ENCODE peak calls at places on chromosomes 6 and 20, in seven cellular contexts. D is stomach, K is fibroblast of lung, T is A673, U is left ventricle myocardium inferior, W is Peyer's patch, E is esophagus muscularis mucosa. O is an unnamed sample.

GRCh38 chr6:142459267-142459666 is 157.5 kb downstream of the ADGRG6 start:
- DNase-seq in D (no peak), K (no peak), T (no peak), U (no peak), W (no peak), E (no peak), O (no peak)

GRCh38 chr6:2412731-2413130 is 167.3 kb upstream of the GMDS start:
- DNase-seq in D (no peak), K (peak; percentile 51), T (no peak), U (no peak), W (no peak), E (no peak), O (no peak)

GRCh38 chr20:2171266-2171790 is 69.7 kb downstream of the STK35 start:
- DNase-seq in D (peak; percentile 21), K (no peak), T (no peak), U (no peak), W (no peak), E (no peak), O (no peak)

GRCh38 chr20:62812181-62812906 is 4.5 kb upstream of the COL9A3 start:
- DNase-seq in D (no peak), K (no peak), T (no peak), U (no peak), W (no peak), E (no peak), O (no peak)

GRCh38 chr6:20173833-20174796 is 38.2 kb downstream of the MBOAT1 start:
- DNase-seq in D (no peak), K (no peak), T (no peak), U (no peak), W (no peak), E (no peak), O (peak; percentile 53)

GRCh38 chr20:34491932-34492509 is 24.2 kb upstream of the DYNLRB1 start:
- DNase-seq in D (no peak), K (no peak), T (no peak), U (no peak), W (no peak), E (no peak), O (no peak)

GRCh38 chr6:5619249-5619648 is 357.9 kb downstream of the FARS2 start:
- DNase-seq in D (no peak), K (no peak), T (no peak), U (no peak), W (peak; percentile 64), E (no peak), O (peak; percentile 32)

GRCh38 chr20:57657537-57658446 is 37.6 kb upstream of the ZBP1 start:
- DNase-seq in D (peak; percentile 70), K (no peak), T (peak; percentile 11), U (peak; percentile 73), W (peak; percentile 87), E (peak; percentile 85), O (peak; percentile 68)

GRCh38 chr20:53806683-53807401 is 213.2 kb upstream of the ZNF217 start:
- DNase-seq in D (no peak), K (no peak), T (no peak), U (no peak), W (no peak), E (no peak), O (no peak)

GRCh38 chr6:7960141-7960540 is 49.6 kb upstream of the TXNDC5 start:
- DNase-seq in D (no peak), K (no peak), T (no peak), U (no peak), W (no peak), E (no peak), O (no peak)

GRCh38 chr6:5930143-5930770 is 76.5 kb downstream of the NRN1 start:
- DNase-seq in D (no peak), K (no peak), T (no peak), U (no peak), W (no peak), E (no peak), O (no peak)

GRCh38 chr20:43988451-43988850 is 73.8 kb downstream of the TOX2 start:
- DNase-seq in D (no peak), K (peak; percentile 19), T (no peak), U (no peak), W (no peak), E (no peak), O (no peak)

GRCh38 chr6:152399409-152399808 is 237.8 kb downstream of the SYNE1 start:
- DNase-seq in D (no peak), K (peak; percentile 38), T (no peak), U (no peak), W (no peak), E (no peak), O (no peak)

GRCh38 chr20:47453167-47453782 is 48.4 kb upstream of the NCOA3 start:
- DNase-seq in D (no peak), K (peak; percentile 77), T (no peak), U (no peak), W (peak; percentile 65), E (no peak), O (no peak)

GRCh38 chr6:90397929-90398674 is 101.5 kb upstream of the BACH2 start:
- DNase-seq in D (no peak), K (peak; percentile 6), T (no peak), U (no peak), W (no peak), E (no peak), O (peak; percentile 67)

DNA sequence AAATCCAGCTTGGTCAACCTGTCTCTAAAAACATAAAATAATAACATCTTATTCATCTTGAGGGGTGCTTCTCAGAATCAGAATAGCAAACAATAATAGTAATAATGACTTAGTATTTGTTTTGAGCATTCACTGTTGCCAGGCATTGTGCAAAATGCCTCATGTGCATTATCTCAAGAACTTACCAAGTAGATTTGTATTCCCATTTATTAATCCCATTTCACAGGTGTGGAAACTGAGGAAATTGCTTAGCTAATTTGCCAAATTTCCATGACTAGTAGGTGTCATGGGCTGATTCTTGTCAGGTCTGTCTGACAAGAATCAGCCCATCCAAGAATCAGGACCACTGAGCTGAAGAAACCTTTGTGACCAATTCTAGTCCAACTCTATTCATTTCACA is 5.5 kb downstream of the TTBK1 start:
- DNase-seq in D (no peak), K (no peak), T (no peak), U (no peak), W (no peak), E (no peak), O (no peak)
- H3K27me3 ChIP-seq in D (peaks cover 6% of the 10 kb centered on the region), K (peaks cover 50% of the 10 kb centered on the region), T (peaks cover 25% of the 10 kb centered on the region), U (peaks cover 69% of the 10 kb centered on the region), W (no peaks in the 10 kb centered on the region), E (peaks cover 64% of the 10 kb centered on the region), O (peaks cover 10% of the 10 kb centered on the region)

GRCh38 chr6:79040083-79040482 is 38.0 kb downstream of the PHIP start:
- DNase-seq in D (no peak), K (peak; percentile 43), T (peak; percentile 4), U (no peak), W (no peak), E (no peak), O (peak; percentile 4)
- H3K36me3 ChIP-seq in D (peaks cover 34% of the 10 kb centered on the region), K (no peaks in the 10 kb centered on the region), T (peaks cover 19% of the 10 kb centered on the region), U (peaks cover 40% of the 10 kb centered on the region), W (no peaks in the 10 kb centered on the region), E (peaks cover 20% of the 10 kb centered on the region), O (peaks cover 33% of the 10 kb centered on the region)

GRCh38 chr6:111796310-111796918 is 76.8 kb downstream of the FYN start:
- DNase-seq in D (no peak), K (no peak), T (no peak), U (no peak), W (no peak), E (no peak), O (no peak)

GRCh38 chr6:111795558-111795957 is 77.7 kb downstream of the FYN start:
- DNase-seq in D (no peak), K (no peak), T (no peak), U (no peak), W (no peak), E (no peak), O (no peak)

GRCh38 chr6:111794300-111794699 is 79.0 kb downstream of the FYN start:
- DNase-seq in D (no peak), K (no peak), T (no peak), U (no peak), W (no peak), E (no peak), O (no peak)

GRCh38 chr6:111793711-111794111 is 79.5 kb downstream of the FYN start:
- DNase-seq in D (peak; percentile 34), K (no peak), T (no peak), U (no peak), W (peak; percentile 79), E (no peak), O (no peak)

DNA sequence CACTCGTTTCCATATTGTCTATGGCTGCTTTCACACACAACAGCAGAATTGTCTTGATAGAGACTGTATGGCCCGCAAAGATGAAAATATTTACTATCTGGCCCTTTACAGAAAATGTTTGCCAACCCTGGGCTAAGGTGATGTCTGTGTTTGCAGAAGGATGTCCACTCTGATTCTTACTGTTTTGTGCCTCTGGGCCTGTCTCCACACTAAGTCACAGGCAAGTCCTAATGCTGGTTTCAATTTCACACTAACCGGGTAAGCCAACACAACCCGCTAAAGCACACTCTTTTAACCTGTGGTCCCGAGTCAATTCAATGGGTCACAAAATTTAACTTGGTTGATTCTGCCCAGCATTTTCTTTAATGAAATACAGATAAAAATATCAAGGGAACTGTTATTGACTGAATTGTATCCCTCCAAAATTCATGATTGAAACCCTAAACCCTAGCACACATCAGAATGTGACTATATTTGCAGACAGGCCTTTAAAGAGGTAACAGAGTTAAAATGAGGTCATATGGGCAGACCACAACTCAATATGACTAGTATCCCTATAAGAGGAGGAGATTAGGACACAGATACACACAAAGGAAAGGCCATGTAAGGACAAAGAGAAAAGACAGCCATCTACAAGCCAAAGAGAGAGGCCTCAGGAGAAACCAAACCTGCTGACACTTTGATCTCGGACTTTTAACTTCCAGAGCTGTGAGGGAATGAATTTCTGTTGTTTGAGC is 78.4 kb downstream of the FYN start:
- DNase-seq in D (no peak), K (no peak), T (no peak), U (no peak), W (no peak), E (no peak), O (no peak)
- H3K27me3 ChIP-seq in D (no peaks in the 10 kb centered on the region), K (no peaks in the 10 kb centered on the region), T (no peaks in the 10 kb centered on the region), U (no peaks in the 10 kb centered on the region), W (no peaks in the 10 kb centered on the region), E (no peaks in the 10 kb centered on the region), O (no peaks in the 10 kb centered on the region)

GRCh38 chr6:156826290-156826955 is 49.2 kb downstream of the ARID1B start:
- DNase-seq in D (no peak), K (no peak), T (no peak), U (no peak), W (no peak), E (no peak), O (no peak)

GRCh38 chr6:156821707-156822106 is 44.5 kb downstream of the ARID1B start:
- DNase-seq in D (no peak), K (no peak), T (no peak), U (no peak), W (no peak), E (no peak), O (no peak)

GRCh38 chr6:156825475-156825874 is 48.3 kb downstream of the ARID1B start:
- DNase-seq in D (no peak), K (no peak), T (peak; percentile 79), U (no peak), W (no peak), E (no peak), O (no peak)

GRCh38 chr6:156822747-156823206 is 45.6 kb downstream of the ARID1B start:
- DNase-seq in D (no peak), K (no peak), T (no peak), U (no peak), W (no peak), E (no peak), O (no peak)

DNA sequence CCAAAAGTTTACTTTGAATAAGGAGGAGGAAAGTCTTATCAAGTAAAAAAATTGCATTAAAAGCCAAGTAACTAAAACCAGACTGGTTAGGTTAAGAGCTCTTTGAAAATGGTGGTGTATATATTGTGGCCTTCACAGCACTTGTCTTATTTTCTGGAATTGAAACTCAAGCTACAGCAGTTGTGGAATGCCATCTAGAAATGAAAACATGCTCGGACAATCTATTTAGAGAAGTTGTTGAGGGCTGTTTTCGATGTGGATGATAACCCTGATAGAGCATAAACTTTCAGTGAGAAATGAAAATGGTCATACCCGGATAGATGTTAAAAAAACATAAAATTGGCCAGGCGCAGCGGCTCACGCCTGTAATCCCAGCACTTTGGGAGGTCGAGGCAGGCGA is 47.0 kb downstream of the ARID1B start:
- DNase-seq in D (no peak), K (no peak), T (no peak), U (no peak), W (no peak), E (no peak), O (no peak)
- H3K36me3 ChIP-seq in D (peaks cover 1% of the 10 kb centered on the region), K (no peaks in the 10 kb centered on the region), T (no peaks in the 10 kb centered on the region), U (peaks cover 2% of the 10 kb centered on the region), W (no peaks in the 10 kb centered on the region), E (peaks cover under 1% of the 10 kb centered on the region), O (peaks cover 2% of the 10 kb centered on the region)